ENCODE peak calls at places on chromosomes 1 and 21, in eight cellular contexts. W, A, Q, J, B, O, H and I are unnamed samples.

GRCh38 chr1:236159704-236160539 is 17.6 kb downstream of the GPR137B start:
- DNase-seq in W (no peak), A (no peak), Q (no peak), J (no peak), B (no peak), O (no peak), H (no peak), I (no peak)

GRCh38 chr1:170678196-170678595 is 14.3 kb downstream of the PRRX1 start:
- DNase-seq in W (no peak), A (no peak), Q (no peak), J (no peak), B (no peak), O (no peak), H (no peak), I (no peak)

GRCh38 chr1:90358448-90358847 is 358.7 kb downstream of the BARHL2 start:
- DNase-seq in W (no peak), A (no peak), Q (no peak), J (no peak), B (no peak), O (no peak), H (no peak), I (no peak)

GRCh38 chr21:28633803-28634572 is 358.7 kb downstream of the LTN1 start:
- DNase-seq in W (no peak), A (no peak), Q (peak), J (peak), B (no peak), O (no peak), H (peak), I (peak)

GRCh38 chr1:45306319-45306718 is 20.4 kb upstream of the HPDL start:
- DNase-seq in W (no peak), A (no peak), Q (no peak), J (no peak), B (no peak), O (no peak), H (peak), I (no peak)

GRCh38 chr1:24191860-24192259 is 4.8 kb upstream of the IFNLR1 start:
- DNase-seq in W (no peak), A (no peak), Q (no peak), J (peak), B (no peak), O (no peak), H (peak), I (peak)

GRCh38 chr21:45020629-45021427 is 53.6 kb upstream of the ADARB1 start:
- DNase-seq in W (no peak), A (no peak), Q (peak), J (no peak), B (no peak), O (no peak), H (peak), I (no peak)

GRCh38 chr1:154999651-155000474 is 2.7 kb upstream of the ZBTB7B start:
- DNase-seq in W (no peak), A (peak), Q (no peak), J (no peak), B (peak), O (no peak), H (no peak), I (no peak)

GRCh38 chr1:225817611-225818061 is 7.7 kb downstream of the EPHX1 start:
- DNase-seq in W (no peak), A (no peak), Q (no peak), J (peak), B (no peak), O (peak), H (peak), I (peak)

GRCh38 chr1:74467786-74468377 is 44.5 kb downstream of the LRRC53 start:
- DNase-seq in W (no peak), A (peak), Q (no peak), J (no peak), B (peak), O (no peak), H (no peak), I (no peak)